ENCODE peak calls at places on chromosomes 6 and 20, in five cellular contexts. J is pancreas, R is HCT116, Y is AG09319, U is HL-60. W is an unnamed sample.

GRCh38 chr20:63692436-63693078 is 3.9 kb upstream of the TNFRSF6B start:
- DNase-seq in J (no peak), R (no peak), Y (no peak), U (no peak), W (no peak)

GRCh38 chr6:123908813-123909212 is 105.1 kb downstream of the NKAIN2 start:
- DNase-seq in J (no peak), R (no peak), Y (no peak), U (no peak), W (no peak)

GRCh38 chr6:10968776-10969175 is 75.3 kb downstream of the ELOVL2 start:
- DNase-seq in J (no peak), R (no peak), Y (no peak), U (no peak), W (no peak)

GRCh38 chr6:132813173-132813856 is 1.1 kb upstream of the RPS12 start:
- DNase-seq in J (peak), R (no peak), Y (no peak), U (peak), W (no peak)

GRCh38 chr20:17558154-17558940 is 11.5 kb upstream of the DSTN start:
- DNase-seq in J (peak), R (peak), Y (peak), U (peak), W (no peak)

GRCh38 chr6:27250955-27251671 is 3.6 kb downstream of the PRSS16 start:
- DNase-seq in J (peak), R (peak), Y (no peak), U (peak), W (peak)

GRCh38 chr6:112743343-112743742 is 396.2 kb downstream of the RFPL4B start:
- DNase-seq in J (no peak), R (no peak), Y (no peak), U (no peak), W (no peak)

GRCh38 chr20:63612276-63612931 is 14.5 kb downstream of the GMEB2 start:
- DNase-seq in J (no peak), R (no peak), Y (no peak), U (peak), W (peak)

GRCh38 chr6:120545353-120545752 is 788.9 kb downstream of the TBC1D32 start:
- DNase-seq in J (no peak), R (no peak), Y (no peak), U (no peak), W (no peak)

GRCh38 chr6:79634491-79634890 is 3.4 kb downstream of the SH3BGRL2 start:
- DNase-seq in J (no peak), R (no peak), Y (no peak), U (no peak), W (no peak)

GRCh38 chr20:41497186-41497895 is 120.8 kb downstream of the CHD6 start:
- DNase-seq in J (no peak), R (no peak), Y (peak), U (no peak), W (no peak)

GRCh38 chr6:137926207-137926731 is 59.2 kb downstream of the TNFAIP3 start:
- DNase-seq in J (no peak), R (peak), Y (peak), U (no peak), W (no peak)

GRCh38 chr20:54148947-54149764 is 24.6 kb downstream of the CYP24A1 start:
- DNase-seq in J (peak), R (peak), Y (no peak), U (no peak), W (no peak)

GRCh38 chr6:75932067-75932466 is 140.4 kb downstream of the IMPG1 start:
- DNase-seq in J (peak), R (peak), Y (no peak), U (peak), W (peak)

GRCh38 chr6:19329078-19329477 is 508.1 kb upstream of the ID4 start:
- DNase-seq in J (no peak), R (no peak), Y (no peak), U (no peak), W (no peak)

GRCh38 chr20:21623781-21624094 is 81.7 kb upstream of the PAX1 start:
- DNase-seq in J (no peak), R (no peak), Y (no peak), U (no peak), W (no peak)

GRCh38 chr6:89494131-89494793 is 61.3 kb downstream of the ANKRD6 start:
- DNase-seq in J (no peak), R (no peak), Y (no peak), U (no peak), W (no peak)

GRCh38 chr6:163387317-163387716 is 27.2 kb upstream of the QKI start:
- DNase-seq in J (no peak), R (no peak), Y (no peak), U (no peak), W (no peak)

GRCh38 chr6:87074051-87074711 is 20.7 kb downstream of the CGA start:
- DNase-seq in J (no peak), R (no peak), Y (no peak), U (no peak), W (no peak)

GRCh38 chr6:90249044-90249443 is 47.6 kb downstream of the BACH2 start:
- DNase-seq in J (no peak), R (no peak), Y (no peak), U (no peak), W (no peak)

GRCh38 chr6:37566209-37566859 is 66.6 kb upstream of the CCDC167 start:
- DNase-seq in J (peak), R (no peak), Y (no peak), U (peak), W (peak)
- TF ChIP-seq CTCF in J (peak), R (peak), Y (peak), U (peak), W (peak)

DNA sequence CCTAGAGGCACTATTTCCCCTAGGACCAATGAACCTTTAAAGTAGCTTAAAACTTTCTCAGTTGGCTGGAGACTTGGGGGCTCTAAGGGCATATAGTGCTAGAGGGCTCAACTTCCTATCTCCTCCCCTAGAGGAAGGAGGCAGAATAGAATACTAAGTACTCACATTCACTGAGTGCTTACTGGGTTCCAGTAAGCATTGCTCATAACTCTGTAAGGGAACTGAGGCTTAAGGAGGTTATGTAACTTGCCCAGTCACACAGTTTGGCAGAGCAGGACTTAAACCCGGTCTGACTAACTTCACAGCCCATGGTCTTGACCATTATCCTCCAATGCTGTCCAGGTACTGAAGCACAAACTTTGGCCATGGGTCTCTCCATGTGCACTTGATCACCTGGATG is 12.5 kb downstream of the SESN1 start:
- DNase-seq in J (no peak), R (no peak), Y (no peak), U (no peak), W (no peak)
- TF ChIP-seq CTCF in J (no peak), R (no peak), Y (no peak), U (no peak), W (no peak)

GRCh38 chr20:10217517-10218410 is 866 bp upstream of the SNAP25 start:
- DNase-seq in J (peak), R (no peak), Y (peak), U (no peak), W (peak)
- TF ChIP-seq CTCF in J (no peak), R (no peak), Y (no peak), U (no peak), W (no peak)

GRCh38 chr6:153070756-153071155 is 60.3 kb downstream of the RGS17 start:
- DNase-seq in J (no peak), R (no peak), Y (no peak), U (no peak), W (no peak)

GRCh38 chr6:153074761-153075160 is 56.3 kb downstream of the RGS17 start:
- DNase-seq in J (no peak), R (no peak), Y (peak), U (no peak), W (no peak)

GRCh38 chr6:153081914-153082313 is 49.2 kb downstream of the RGS17 start:
- DNase-seq in J (no peak), R (no peak), Y (no peak), U (no peak), W (no peak)

GRCh38 chr6:153076431-153076830 is 54.7 kb downstream of the RGS17 start:
- DNase-seq in J (no peak), R (no peak), Y (no peak), U (no peak), W (no peak)
- TF ChIP-seq CTCF in J (no peak), R (no peak), Y (no peak), U (no peak), W (no peak)

DNA sequence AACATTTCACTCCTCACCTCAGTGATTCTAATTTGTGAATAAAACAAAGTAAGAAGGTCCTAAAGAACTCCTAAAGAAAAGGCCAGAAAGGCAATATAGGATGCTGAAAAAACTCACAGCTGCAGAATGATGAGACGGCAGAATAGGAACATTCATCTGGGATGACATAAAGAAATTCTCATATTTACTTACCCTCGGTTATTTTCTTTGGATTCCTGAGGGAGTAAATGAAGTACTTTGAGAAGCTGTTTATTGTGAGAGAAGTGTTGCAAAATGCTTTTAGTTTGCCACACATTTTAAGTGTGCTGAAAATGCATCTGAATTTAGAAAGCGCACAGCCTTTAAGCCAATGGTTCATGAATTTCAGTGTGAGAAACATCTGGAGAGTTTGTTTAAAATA is 35.7 kb upstream of the RBL1 start:
- DNase-seq in J (no peak), R (no peak), Y (no peak), U (no peak), W (no peak)
- TF ChIP-seq CTCF in J (no peak), R (no peak), Y (no peak), U (no peak), W (no peak)

DNA sequence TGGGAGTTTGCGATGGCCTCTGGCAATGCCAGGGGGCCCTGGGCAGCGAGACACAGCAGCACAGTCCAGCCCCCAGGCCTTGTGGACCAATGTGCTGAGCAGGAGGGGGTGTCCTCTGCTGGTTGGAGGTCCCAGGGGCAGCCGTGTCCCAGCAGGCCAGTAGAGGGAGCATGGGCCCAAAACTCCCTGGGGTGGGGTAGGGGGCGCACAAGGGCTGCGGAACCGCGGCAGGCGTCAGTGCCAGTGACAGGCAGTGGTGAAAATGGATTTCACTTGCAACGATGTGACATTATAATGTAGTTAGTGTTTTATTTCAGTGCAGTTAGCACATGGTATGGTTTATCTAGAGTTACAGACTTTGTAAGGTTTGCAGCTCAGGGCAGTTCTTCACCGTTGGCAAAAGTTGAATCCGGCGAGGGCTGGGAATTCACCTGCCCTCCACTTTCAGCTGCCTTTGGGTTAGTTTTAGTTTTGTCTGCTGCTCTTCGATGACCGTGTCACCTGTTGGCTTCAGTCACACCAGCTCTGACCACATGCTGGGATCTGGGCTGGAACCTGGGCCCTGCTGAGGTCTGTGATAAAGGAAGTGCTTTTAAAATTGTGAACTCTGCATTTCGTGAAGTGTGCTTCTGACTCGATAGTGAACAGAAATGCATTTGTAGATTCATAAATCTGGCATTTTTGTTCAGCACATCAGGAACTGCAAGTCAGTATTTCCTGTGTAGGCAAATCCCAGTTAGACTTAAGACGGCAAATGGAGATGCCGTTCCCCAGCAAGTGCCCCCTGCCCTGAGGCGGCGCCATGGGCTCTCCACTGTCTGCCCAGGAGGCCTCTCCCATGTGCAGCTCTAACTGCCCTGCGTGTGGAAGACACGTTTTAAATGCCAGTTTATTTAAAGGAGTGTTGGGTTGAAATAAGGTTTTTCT is 46.8 kb downstream of the PYGB start:
- DNase-seq in J (peak), R (peak), Y (no peak), U (peak), W (peak)
- TF ChIP-seq CTCF in J (peak), R (peak), Y (peak), U (peak), W (peak)